ENCODE peak calls at places on chromosomes 3 and 15, in eight cellular contexts. I is HepG2, O is stomach, X is esophagus muscularis mucosa, T is Panc1, L is suprapubic skin, S is K562, R is transverse colon. Q is an unnamed sample.

GRCh38 chr3:66172394-66172793 is 48.4 kb upstream of the SLC25A26 start:
- DNase-seq in T (no peak), X (no peak), O (no peak), I (no peak), R (no peak), L (no peak), S (no peak), Q (no peak)

GRCh38 chr3:159417761-159418160 is 570.9 kb upstream of the IL12A start:
- DNase-seq in T (no peak), S (no peak), R (no peak), O (no peak), I (no peak), X (no peak), L (no peak), Q (no peak)

GRCh38 chr15:64156652-64157331 is 5.3 kb downstream of the SNX22 start:
- DNase-seq in O (no peak), S (no peak), T (no peak), L (no peak), I (no peak), X (no peak), R (no peak), Q (no peak)

GRCh38 chr3:170599995-170600624 is 14.2 kb upstream of the SLC7A14 start:
- DNase-seq in O (no peak), X (no peak), S (no peak), I (peak; percentile 8), R (no peak), T (no peak), L (no peak), Q (no peak)

GRCh38 chr15:91622676-91623342 is 230.7 kb upstream of the SLCO3A1 start:
- DNase-seq in S (no peak), X (peak; percentile 64), I (no peak), T (no peak), R (no peak), O (no peak), L (no peak), Q (no peak)

GRCh38 chr3:145906755-145907154 is 254.2 kb downstream of the PLOD2 start:
- DNase-seq in S (no peak), I (no peak), R (no peak), O (no peak), X (no peak), T (no peak), L (no peak), Q (no peak)

GRCh38 chr3:15428539-15428938 is 1.1 kb downstream of the EAF1 start:
- DNase-seq in X (no peak), R (no peak), L (no peak), S (peak; percentile 26), O (no peak), I (no peak), T (no peak), Q (no peak)

GRCh38 chr3:184636774-184637316 is 75.0 kb downstream of the MAGEF1 start:
- DNase-seq in S (no peak), L (no peak), R (no peak), I (no peak), X (no peak), T (no peak), O (peak; percentile 30), Q (no peak)

GRCh38 chr3:179452166-179452544 is 885 bp upstream of the GNB4 start:
- DNase-seq in R (no peak), O (no peak), X (peak; percentile 45), L (no peak), S (peak; percentile 26), T (no peak), I (no peak), Q (no peak)

GRCh38 chr15:23439513-23439912 is 7.5 kb downstream of the GOLGA6L2 start:
- DNase-seq in O (no peak), X (no peak), T (no peak), S (no peak), L (no peak), R (no peak), I (no peak), Q (no peak)

GRCh38 chr3:99836681-99837080 is 19.0 kb downstream of the CMSS1 start:
- DNase-seq in X (no peak), I (no peak), R (no peak), S (no peak), T (no peak), L (no peak), O (no peak), Q (no peak)

GRCh38 chr3:45596290-45596791 is 1.8 kb downstream of the LIMD1 start:
- DNase-seq in R (peak; percentile 59), L (no peak), T (no peak), O (no peak), X (no peak), S (no peak), I (no peak), Q (no peak)

GRCh38 chr3:41653575-41654239 is 308.2 kb downstream of the ULK4 start:
- DNase-seq in O (no peak), X (no peak), I (no peak), R (no peak), T (no peak), S (no peak), L (no peak), Q (no peak)

GRCh38 chr15:26614734-26615133 is 158.1 kb downstream of the GABRB3 start:
- DNase-seq in X (no peak), I (no peak), T (no peak), O (no peak), R (no peak), S (no peak), L (no peak), Q (no peak)
- H3K9me3 ChIP-seq in X (no peaks in the 10 kb centered on the region), I (peaks cover 69% of the 10 kb centered on the region), T (peaks cover 4% of the 10 kb centered on the region), O (no peaks in the 10 kb centered on the region), R (peaks cover 6% of the 10 kb centered on the region), S (no peaks in the 10 kb centered on the region), L (no peaks in the 10 kb centered on the region), Q (no peaks in the 10 kb centered on the region)

GRCh38 chr15:96343529-96344072 is 13.1 kb downstream of the NR2F2 start:
- DNase-seq in X (no peak), R (no peak), T (no peak), L (no peak), S (no peak), I (no peak), O (no peak), Q (no peak)
- H3K27ac ChIP-seq in X (peak overlapping the region; percentile 97), R (peak overlapping the region; percentile 98), T (peak overlapping the region; percentile 93), L (peak overlapping the region; percentile 90), S (no peak overlapping the region), I (no peak overlapping the region), O (peak overlapping the region; percentile 97), Q (peak overlapping the region; percentile 95)

GRCh38 chr15:36642311-36642710 is 62.9 kb downstream of the CDIN1 start:
- DNase-seq in O (no peak), T (no peak), S (no peak), R (no peak), X (no peak), I (no peak), L (no peak), Q (no peak)
- TF ChIP-seq POLR2AphosphoS5 in O (no peak), T (no peak), S (no peak), R (no peak), X (no peak), I (no peak), L (no peak), Q (no peak)

DNA sequence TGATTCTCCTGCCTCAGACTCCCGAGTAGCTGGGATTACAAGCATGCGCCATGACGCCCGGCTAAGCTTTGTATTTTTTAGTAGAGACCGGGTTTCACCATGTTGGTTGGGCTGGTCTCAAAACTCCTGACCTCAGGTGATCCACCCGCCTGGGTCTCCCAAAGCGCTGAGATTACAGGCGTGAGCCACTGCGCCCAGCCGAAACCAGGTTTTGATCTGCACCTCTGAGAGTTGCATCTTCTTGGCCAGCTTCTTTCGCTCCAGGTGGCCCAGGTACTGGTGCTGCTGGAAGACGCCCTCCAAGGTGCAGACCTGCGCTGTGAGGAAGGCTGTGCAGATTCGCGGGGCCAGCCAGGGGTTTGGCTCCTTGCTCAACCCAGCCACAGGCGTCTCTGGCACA is 275.4 kb upstream of the LRRC3B start:
- DNase-seq in L (no peak), S (no peak), R (no peak), I (no peak), X (no peak), O (no peak), T (no peak), Q (no peak)
- H3K9me3 ChIP-seq in L (peaks cover 8% of the 10 kb centered on the region), S (no peaks in the 10 kb centered on the region), R (peaks cover 21% of the 10 kb centered on the region), I (peaks cover 86% of the 10 kb centered on the region), X (no peaks in the 10 kb centered on the region), O (peaks cover 4% of the 10 kb centered on the region), T (no peaks in the 10 kb centered on the region), Q (no peaks in the 10 kb centered on the region)

DNA sequence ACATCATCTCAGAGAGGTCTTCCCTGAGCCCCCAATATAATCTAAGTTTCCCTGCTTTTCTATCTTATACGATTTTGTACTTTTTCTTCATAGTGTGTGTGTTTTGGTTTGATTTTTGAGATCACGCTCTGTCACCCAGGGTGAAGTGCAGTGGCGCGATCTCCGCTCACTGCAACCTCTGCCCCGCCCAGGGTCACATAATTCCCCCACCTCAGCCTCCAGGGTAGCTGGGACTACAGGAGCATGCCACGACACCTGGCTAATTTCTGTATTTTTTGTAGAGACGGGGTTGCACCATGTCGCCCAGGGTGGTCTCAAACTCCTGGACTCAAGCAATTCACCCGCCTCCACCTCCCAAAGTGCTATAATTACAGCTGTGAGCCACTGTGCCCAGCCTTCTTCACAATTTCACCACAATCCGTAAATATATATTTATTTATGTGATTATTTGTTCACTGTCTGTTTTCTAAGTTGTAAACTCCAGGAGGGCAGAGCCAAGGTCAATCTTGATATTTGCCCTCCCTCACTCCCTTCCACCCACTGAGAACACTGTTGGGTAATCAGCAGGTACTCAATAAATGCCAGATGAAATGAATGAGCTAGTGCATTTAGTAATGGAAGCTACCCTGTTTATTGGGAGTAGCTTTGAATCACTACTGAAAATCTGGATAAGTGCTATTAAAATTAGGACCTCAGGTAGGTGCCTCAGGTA is 547 bp upstream of the KNSTRN start:
- DNase-seq in L (no peak), X (no peak), S (no peak), R (no peak), O (no peak), I (no peak), T (no peak), Q (no peak)
- H3K27ac ChIP-seq in L (no peak overlapping the region), X (no peak overlapping the region), S (peak overlapping the region; percentile 71), R (no peak overlapping the region), O (no peak overlapping the region), I (no peak overlapping the region), T (peak overlapping the region; percentile 91), Q (no peak overlapping the region)

GRCh38 chr3:133894334-133895207 is 1.1 kb downstream of the RAB6B start:
- DNase-seq in R (no peak), O (no peak), T (no peak), L (no peak), S (peak; percentile 33), I (no peak), X (peak; percentile 90), Q (no peak)
- TF ChIP-seq POLR2AphosphoS5 in R (no peak), O (no peak), T (no peak), L (no peak), S (no peak), I (no peak), X (no peak), Q (no peak)

GRCh38 chr15:20280933-20281463 is 260.6 kb downstream of the GOLGA6L6 start:
- DNase-seq in L (peak; percentile 57), T (no peak), R (no peak), I (no peak), O (no peak), X (no peak), S (no peak), Q (no peak)
- H3K9me3 ChIP-seq in L (peaks cover 24% of the 10 kb centered on the region), T (no peaks in the 10 kb centered on the region), R (peaks cover 11% of the 10 kb centered on the region), I (peaks cover 13% of the 10 kb centered on the region), O (peaks cover 70% of the 10 kb centered on the region), X (peaks cover 13% of the 10 kb centered on the region), S (no peaks in the 10 kb centered on the region), Q (no peaks in the 10 kb centered on the region)